ENCODE peak calls at places on chromosomes 12 and 14, in five cellular contexts. One of them, this sample, is unnamed.
A peak's percentile ranks its signal among the peaks of the same experiment; 100 is the strongest.

GRCh38 chr14:72616294-72616693 is 277.6 kb downstream of the DPF3 start:
- DNase-seq in right cardiac atrium: no peak
- DNase-seq in ovary: no peak
- DNase-seq in kidney epithelial cell: no peak
- DNase-seq in IMR-90: peak; percentile 91
- DNase-seq in this sample: no peak

GRCh38 chr14:70789361-70789760 is 20.0 kb downstream of the MAP3K9 start:
- DNase-seq in right cardiac atrium: no peak
- DNase-seq in ovary: peak; percentile 52
- DNase-seq in kidney epithelial cell: no peak
- DNase-seq in IMR-90: peak; percentile 70
- DNase-seq in this sample: no peak

GRCh38 chr14:77707355-77707723 is 484 bp downstream of the ALKBH1 start:
- DNase-seq in right cardiac atrium: no peak
- DNase-seq in ovary: no peak
- DNase-seq in kidney epithelial cell: no peak
- DNase-seq in IMR-90: peak; percentile 63
- DNase-seq in this sample: no peak

GRCh38 chr12:127130506-127131100 is 1136.4 kb upstream of the TMEM132C start:
- DNase-seq in right cardiac atrium: no peak
- DNase-seq in ovary: no peak
- DNase-seq in kidney epithelial cell: no peak
- DNase-seq in IMR-90: no peak
- DNase-seq in this sample: no peak

GRCh38 chr14:100469632-100470522 is 117.3 kb downstream of the BEGAIN start:
- DNase-seq in right cardiac atrium: no peak
- DNase-seq in ovary: no peak
- DNase-seq in kidney epithelial cell: no peak
- DNase-seq in IMR-90: no peak
- DNase-seq in this sample: no peak

GRCh38 chr12:5432011-5432400 is at the start of gene NTF3:
- DNase-seq in right cardiac atrium: peak; percentile 25
- DNase-seq in ovary: peak; percentile 74
- DNase-seq in kidney epithelial cell: no peak
- DNase-seq in IMR-90: peak; percentile 76
- DNase-seq in this sample: peak; percentile 20

GRCh38 chr12:92133166-92133565 is 12.5 kb downstream of the BTG1 start:
- DNase-seq in right cardiac atrium: no peak
- DNase-seq in ovary: no peak
- DNase-seq in kidney epithelial cell: no peak
- DNase-seq in IMR-90: no peak
- DNase-seq in this sample: no peak

GRCh38 chr12:132453361-132454133 is 36.4 kb upstream of the FBRSL1 start:
- DNase-seq in right cardiac atrium: peak; percentile 6
- DNase-seq in ovary: no peak
- DNase-seq in kidney epithelial cell: no peak
- DNase-seq in IMR-90: peak; percentile 44
- DNase-seq in this sample: no peak

GRCh38 chr12:52860102-52860838 is 11.5 kb upstream of the KRT78 start:
- DNase-seq in right cardiac atrium: no peak
- DNase-seq in ovary: no peak
- DNase-seq in kidney epithelial cell: no peak
- DNase-seq in IMR-90: peak; percentile 52
- DNase-seq in this sample: no peak

GRCh38 chr14:61472801-61473376 is 151.5 kb downstream of the PRKCH start:
- DNase-seq in right cardiac atrium: no peak
- DNase-seq in ovary: no peak
- DNase-seq in kidney epithelial cell: no peak
- DNase-seq in IMR-90: peak; percentile 24
- DNase-seq in this sample: peak; percentile 87

GRCh38 chr12:50326636-50327284 is 43.4 kb upstream of the LIMA1 start:
- DNase-seq in right cardiac atrium: no peak
- DNase-seq in ovary: no peak
- DNase-seq in kidney epithelial cell: no peak
- DNase-seq in IMR-90: peak; percentile 72
- DNase-seq in this sample: no peak

GRCh38 chr12:111993290-111994150 is 19.4 kb downstream of the TMEM116 start:
- DNase-seq in right cardiac atrium: no peak
- DNase-seq in ovary: no peak
- DNase-seq in kidney epithelial cell: no peak
- DNase-seq in IMR-90: no peak
- DNase-seq in this sample: peak; percentile 76

GRCh38 chr12:120940799-120941198 is 36.6 kb upstream of the SPPL3 start:
- DNase-seq in right cardiac atrium: no peak
- DNase-seq in ovary: no peak
- DNase-seq in kidney epithelial cell: peak; percentile 86
- DNase-seq in IMR-90: peak; percentile 11
- DNase-seq in this sample: no peak

GRCh38 chr12:95143784-95144205 is 70.4 kb upstream of the NR2C1 start:
- DNase-seq in right cardiac atrium: no peak
- DNase-seq in ovary: no peak
- DNase-seq in kidney epithelial cell: no peak
- DNase-seq in IMR-90: peak; percentile 40
- DNase-seq in this sample: no peak

GRCh38 chr12:5984873-5985272 is 39.8 kb upstream of the ANO2 start:
- DNase-seq in right cardiac atrium: no peak
- DNase-seq in ovary: no peak
- DNase-seq in kidney epithelial cell: no peak
- DNase-seq in IMR-90: no peak
- DNase-seq in this sample: no peak

GRCh38 chr12:107027304-107028053 is 40.5 kb upstream of the MTERF2 start:
- DNase-seq in right cardiac atrium: no peak
- DNase-seq in ovary: no peak
- DNase-seq in kidney epithelial cell: peak; percentile 86
- DNase-seq in IMR-90: peak; percentile 96
- DNase-seq in this sample: peak; percentile 59

GRCh38 chr14:64768401-64769095 is 64.3 kb downstream of the PLEKHG3 start:
- DNase-seq in right cardiac atrium: no peak
- DNase-seq in ovary: peak; percentile 23
- DNase-seq in kidney epithelial cell: no peak
- DNase-seq in IMR-90: no peak
- DNase-seq in this sample: no peak

GRCh38 chr14:104925214-104925899 is 678 bp downstream of the PLD4 start:
- DNase-seq in right cardiac atrium: no peak
- DNase-seq in ovary: no peak
- DNase-seq in kidney epithelial cell: no peak
- DNase-seq in IMR-90: no peak
- DNase-seq in this sample: no peak

GRCh38 chr12:63301311-63301710 is 150.3 kb upstream of the AVPR1A start:
- DNase-seq in right cardiac atrium: no peak
- DNase-seq in ovary: no peak
- DNase-seq in kidney epithelial cell: no peak
- DNase-seq in IMR-90: no peak
- DNase-seq in this sample: no peak

GRCh38 chr12:120903382-120903817 is 758 bp downstream of the SPPL3 start:
- DNase-seq in right cardiac atrium: peak; percentile 63
- DNase-seq in ovary: peak; percentile 70
- DNase-seq in kidney epithelial cell: no peak
- DNase-seq in IMR-90: peak; percentile 16
- DNase-seq in this sample: peak; percentile 29

GRCh38 chr12:93347054-93347786 is 30.5 kb upstream of the NUDT4 start:
- DNase-seq in right cardiac atrium: no peak
- DNase-seq in ovary: no peak
- DNase-seq in kidney epithelial cell: no peak
- DNase-seq in IMR-90: no peak
- DNase-seq in this sample: no peak

GRCh38 chr12:30823764-30824163 is 69.0 kb upstream of the CAPRIN2 start:
- DNase-seq in right cardiac atrium: no peak
- DNase-seq in ovary: no peak
- DNase-seq in kidney epithelial cell: no peak
- DNase-seq in IMR-90: no peak
- DNase-seq in this sample: no peak

GRCh38 chr12:13173012-13173441 is 23.5 kb upstream of the EMP1 start:
- DNase-seq in right cardiac atrium: no peak
- DNase-seq in ovary: no peak
- DNase-seq in kidney epithelial cell: no peak
- DNase-seq in IMR-90: peak; percentile 75
- DNase-seq in this sample: no peak

GRCh38 chr12:10381912-10382628 is 7.8 kb downstream of the KLRK1 start:
- DNase-seq in right cardiac atrium: no peak
- DNase-seq in ovary: no peak
- DNase-seq in kidney epithelial cell: no peak
- DNase-seq in IMR-90: no peak
- DNase-seq in this sample: no peak

GRCh38 chr12:40843495-40843894 is 151.3 kb downstream of the CNTN1 start:
- DNase-seq in right cardiac atrium: no peak
- DNase-seq in ovary: no peak
- DNase-seq in kidney epithelial cell: no peak
- DNase-seq in IMR-90: no peak
- DNase-seq in this sample: no peak

GRCh38 chr12:32298917-32299316 is 100.4 kb upstream of the FGD4 start:
- DNase-seq in right cardiac atrium: no peak
- DNase-seq in ovary: no peak
- DNase-seq in kidney epithelial cell: no peak
- DNase-seq in IMR-90: no peak
- DNase-seq in this sample: no peak

GRCh38 chr12:60494249-60494648 is 898.4 kb downstream of the SLC16A7 start:
- DNase-seq in right cardiac atrium: no peak
- DNase-seq in ovary: no peak
- DNase-seq in kidney epithelial cell: peak; percentile 1
- DNase-seq in IMR-90: peak; percentile 63
- DNase-seq in this sample: peak; percentile 7

GRCh38 chr12:129552996-129553750 is 350.7 kb downstream of the TMEM132D start:
- DNase-seq in right cardiac atrium: no peak
- DNase-seq in ovary: no peak
- DNase-seq in kidney epithelial cell: no peak
- DNase-seq in IMR-90: no peak
- DNase-seq in this sample: no peak

GRCh38 chr14:24673059-24673458 is 39.1 kb upstream of the GZMB start:
- DNase-seq in right cardiac atrium: no peak
- DNase-seq in ovary: no peak
- DNase-seq in kidney epithelial cell: no peak
- DNase-seq in IMR-90: no peak
- DNase-seq in this sample: no peak

GRCh38 chr12:86148071-86148470 is 108.1 kb downstream of the MGAT4C start:
- DNase-seq in right cardiac atrium: no peak
- DNase-seq in ovary: no peak
- DNase-seq in kidney epithelial cell: no peak
- DNase-seq in IMR-90: no peak
- DNase-seq in this sample: no peak

GRCh38 chr12:121843236-121843982 is 15.2 kb downstream of the HPD start:
- DNase-seq in right cardiac atrium: no peak
- DNase-seq in ovary: no peak
- DNase-seq in kidney epithelial cell: no peak
- DNase-seq in IMR-90: no peak
- DNase-seq in this sample: no peak

GRCh38 chr14:36580856-36581831 is 1.3 kb downstream of the NKX2-8 start:
- DNase-seq in right cardiac atrium: no peak
- DNase-seq in ovary: no peak
- DNase-seq in kidney epithelial cell: no peak
- DNase-seq in IMR-90: peak; percentile 16
- DNase-seq in this sample: no peak

GRCh38 chr12:89965993-89966392 is 257.4 kb upstream of the ATP2B1 start:
- DNase-seq in right cardiac atrium: no peak
- DNase-seq in ovary: no peak
- DNase-seq in kidney epithelial cell: no peak
- DNase-seq in IMR-90: no peak
- DNase-seq in this sample: no peak

GRCh38 chr14:96364911-96365310 is 1.6 kb downstream of the GSKIP start:
- DNase-seq in right cardiac atrium: no peak
- DNase-seq in ovary: no peak
- DNase-seq in kidney epithelial cell: no peak
- DNase-seq in IMR-90: no peak
- DNase-seq in this sample: no peak
- H3K4me3 ChIP-seq in right cardiac atrium: no peak overlapping the region
- H3K4me3 ChIP-seq in ovary: no peak overlapping the region
- H3K4me3 ChIP-seq in kidney epithelial cell: no peak overlapping the region
- H3K4me3 ChIP-seq in IMR-90: no peak overlapping the region
- H3K4me3 ChIP-seq in this sample: no peak overlapping the region

GRCh38 chr12:55681142-55682077 is 26.3 kb downstream of the ITGA7 start:
- DNase-seq in right cardiac atrium: peak; percentile 62
- DNase-seq in ovary: peak; percentile 49
- DNase-seq in kidney epithelial cell: no peak
- DNase-seq in IMR-90: peak; percentile 51
- DNase-seq in this sample: peak; percentile 12
- H3K4me3 ChIP-seq in right cardiac atrium: peak overlapping the region; percentile 66
- H3K4me3 ChIP-seq in ovary: peak overlapping the region; percentile 6
- H3K4me3 ChIP-seq in kidney epithelial cell: peak overlapping the region; percentile 10
- H3K4me3 ChIP-seq in IMR-90: no peak overlapping the region
- H3K4me3 ChIP-seq in this sample: no peak overlapping the region

GRCh38 chr14:44798386-44799242 is 163.1 kb downstream of the KLHL28 start:
- DNase-seq in right cardiac atrium: no peak
- DNase-seq in ovary: no peak
- DNase-seq in kidney epithelial cell: no peak
- DNase-seq in IMR-90: no peak
- DNase-seq in this sample: no peak
- H3K4me3 ChIP-seq in right cardiac atrium: no peak overlapping the region
- H3K4me3 ChIP-seq in ovary: no peak overlapping the region
- H3K4me3 ChIP-seq in kidney epithelial cell: peak overlapping the region; percentile 19
- H3K4me3 ChIP-seq in IMR-90: no peak overlapping the region
- H3K4me3 ChIP-seq in this sample: no peak overlapping the region

GRCh38 chr12:64679487-64679983 is 69.2 kb downstream of the RASSF3 start:
- DNase-seq in right cardiac atrium: peak; percentile 82
- DNase-seq in ovary: peak; percentile 58
- DNase-seq in kidney epithelial cell: peak; percentile 68
- DNase-seq in IMR-90: peak; percentile 65
- DNase-seq in this sample: no peak
- H3K4me3 ChIP-seq in right cardiac atrium: no peak overlapping the region
- H3K4me3 ChIP-seq in ovary: peak overlapping the region; percentile 2
- H3K4me3 ChIP-seq in kidney epithelial cell: no peak overlapping the region
- H3K4me3 ChIP-seq in IMR-90: no peak overlapping the region
- H3K4me3 ChIP-seq in this sample: no peak overlapping the region

GRCh38 chr12:69639400-69640016 is 28.8 kb upstream of the LRRC10 start:
- DNase-seq in right cardiac atrium: peak; percentile 63
- DNase-seq in ovary: peak; percentile 71
- DNase-seq in kidney epithelial cell: peak; percentile 9
- DNase-seq in IMR-90: peak; percentile 67
- DNase-seq in this sample: peak; percentile 59
- H3K4me3 ChIP-seq in right cardiac atrium: no peak overlapping the region
- H3K4me3 ChIP-seq in ovary: no peak overlapping the region
- H3K4me3 ChIP-seq in kidney epithelial cell: no peak overlapping the region
- H3K4me3 ChIP-seq in IMR-90: no peak overlapping the region
- H3K4me3 ChIP-seq in this sample: no peak overlapping the region

DNA sequence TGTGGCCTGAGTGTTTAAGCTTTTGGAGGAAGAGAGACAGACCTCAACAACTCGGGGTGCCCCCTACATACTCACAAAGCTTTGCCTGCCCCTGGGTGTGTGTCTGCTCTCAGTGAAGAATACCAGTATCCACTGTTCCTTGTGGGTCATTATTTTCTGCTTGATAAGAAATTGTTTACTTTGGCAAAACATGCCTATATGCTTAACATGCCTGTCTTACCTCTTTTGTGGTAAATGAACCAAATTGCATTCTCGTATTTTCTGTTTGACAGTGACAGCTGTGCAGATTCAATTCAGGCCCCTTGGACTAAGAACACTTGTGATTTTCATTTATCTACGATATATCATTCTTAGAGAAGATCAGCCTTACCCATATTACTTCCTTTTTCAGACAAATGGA is 50.6 kb upstream of the REP15 start:
- DNase-seq in right cardiac atrium: no peak
- DNase-seq in ovary: no peak
- DNase-seq in kidney epithelial cell: no peak
- DNase-seq in IMR-90: no peak
- DNase-seq in this sample: no peak
- H3K4me3 ChIP-seq in right cardiac atrium: no peak overlapping the region
- H3K4me3 ChIP-seq in ovary: no peak overlapping the region
- H3K4me3 ChIP-seq in kidney epithelial cell: no peak overlapping the region
- H3K4me3 ChIP-seq in IMR-90: no peak overlapping the region
- H3K4me3 ChIP-seq in this sample: no peak overlapping the region

GRCh38 chr12:664075-664778 is 982 bp upstream of the NINJ2 start:
- DNase-seq in right cardiac atrium: no peak
- DNase-seq in ovary: no peak
- DNase-seq in kidney epithelial cell: no peak
- DNase-seq in IMR-90: no peak
- DNase-seq in this sample: no peak
- H3K4me3 ChIP-seq in right cardiac atrium: no peak overlapping the region
- H3K4me3 ChIP-seq in ovary: no peak overlapping the region
- H3K4me3 ChIP-seq in kidney epithelial cell: no peak overlapping the region
- H3K4me3 ChIP-seq in IMR-90: no peak overlapping the region
- H3K4me3 ChIP-seq in this sample: no peak overlapping the region

This sample was measured in Jurkat, Clone E6-1.